ENCODE peak calls at places on chromosomes 3 and 15, in five cellular contexts. H is breast epithelium, O is left ventricle myocardium inferior, J is brain microvascular endothelial cell, Y is choroid plexus epithelial cell. N is an unnamed sample.

GRCh38 chr15:50287324-50288116 is 22.0 kb upstream of the HDC start:
- DNase-seq in Y (no peak), H (no peak), J (no peak), O (no peak), N (no peak)

GRCh38 chr15:99142562-99142961 is 37.7 kb downstream of the SYNM start:
- DNase-seq in H (no peak), Y (no peak), J (no peak), O (no peak), N (no peak)

GRCh38 chr3:13308406-13308805 is 111.7 kb downstream of the NUP210 start:
- DNase-seq in H (no peak), Y (peak; percentile 73), J (peak; percentile 51), O (no peak), N (peak; percentile 22)

GRCh38 chr3:168364992-168365391 is 269.3 kb upstream of the GOLIM4 start:
- DNase-seq in H (no peak), J (no peak), O (no peak), Y (no peak), N (no peak)

GRCh38 chr3:47664519-47664918 is 85.9 kb upstream of the CSPG5 start:
- DNase-seq in Y (peak; percentile 16), J (no peak), H (no peak), O (no peak), N (peak; percentile 18)

GRCh38 chr3:32309653-32310242 is 71.3 kb downstream of the CMTM8 start:
- DNase-seq in J (no peak), H (no peak), O (no peak), Y (no peak), N (no peak)

GRCh38 chr15:88636039-88636438 is 2.8 kb upstream of the ISG20 start:
- DNase-seq in J (no peak), O (no peak), H (peak; percentile 73), Y (no peak), N (no peak)

GRCh38 chr3:122982202-122983185 is 45.1 kb downstream of the SEMA5B start:
- DNase-seq in O (peak; percentile 48), H (no peak), J (no peak), Y (no peak), N (no peak)

GRCh38 chr3:55014081-55014480 is 86.2 kb upstream of the LRTM1 start:
- DNase-seq in J (no peak), Y (no peak), H (no peak), O (no peak), N (no peak)

GRCh38 chr3:116059421-116060096 is 385.7 kb downstream of the LSAMP start:
- DNase-seq in H (no peak), Y (peak; percentile 85), J (peak; percentile 84), O (no peak), N (peak; percentile 75)

GRCh38 chr3:94004301-94004910 is 24.0 kb downstream of the STX19 start:
- DNase-seq in J (peak; percentile 37), O (no peak), Y (peak; percentile 85), H (no peak), N (peak; percentile 86)

GRCh38 chr15:31013863-31014607 is 22.6 kb upstream of the MTMR10 start:
- DNase-seq in H (no peak), J (no peak), O (no peak), Y (no peak), N (no peak)

GRCh38 chr15:98163319-98164030 is 203.0 kb downstream of the ARRDC4 start:
- DNase-seq in H (no peak), J (no peak), O (no peak), Y (no peak), N (no peak)

GRCh38 chr3:31919528-31919927 is 61.5 kb downstream of the OSBPL10 start:
- DNase-seq in Y (no peak), O (no peak), J (no peak), H (no peak), N (no peak)

GRCh38 chr3:15284121-15284889 is 48.1 kb downstream of the SH3BP5 start:
- DNase-seq in Y (no peak), J (no peak), H (peak; percentile 54), O (peak; percentile 43), N (peak; percentile 61)

GRCh38 chr15:57146394-57147140 is 228.1 kb downstream of the TCF12 start:
- DNase-seq in J (peak; percentile 39), O (no peak), H (no peak), Y (peak; percentile 81), N (peak; percentile 84)
- H3K4me3 ChIP-seq in J (no peak overlapping the region), O (peak overlapping the region; percentile 47), H (peak overlapping the region; percentile 34), Y (peak overlapping the region; percentile 17), N (peak overlapping the region; percentile 12)

GRCh38 chr15:74956648-74957300 is at the start of gene RPP25:
- DNase-seq in H (peak; percentile 43), Y (peak; percentile 70), O (peak; percentile 84), J (peak; percentile 63), N (peak; percentile 82)

GRCh38 chr15:74958320-74958907 is 1.8 kb upstream of the RPP25 start:
- DNase-seq in H (peak; percentile 50), O (peak; percentile 68), J (no peak), Y (no peak), N (peak; percentile 52)

GRCh38 chr15:74958908-74959642 is 2.5 kb upstream of the RPP25 start:
- DNase-seq in O (no peak), H (no peak), J (no peak), Y (no peak), N (no peak)

GRCh38 chr15:74955796-74956647 is 550 bp downstream of the RPP25 start:
- DNase-seq in O (peak; percentile 83), H (peak; percentile 35), J (no peak), Y (peak; percentile 69), N (peak; percentile 66)

GRCh38 chr15:74957301-74958035 is 896 bp upstream of the RPP25 start:
- DNase-seq in J (no peak), O (peak; percentile 59), H (no peak), Y (no peak), N (peak; percentile 41)
- TF ChIP-seq CTCF in J (no peak), O (no peak), H (no peak), Y (no peak), N (no peak)

GRCh38 chr15:78265137-78265460 is 737 bp downstream of the DNAJA4 start:
- DNase-seq in J (no peak), O (no peak), Y (no peak), H (no peak), N (no peak)
- H3K4me3 ChIP-seq in J (peak overlapping the region; percentile 63), O (peak overlapping the region; percentile 78), Y (peak overlapping the region; percentile 66), H (peak overlapping the region; percentile 84), N (peak overlapping the region; percentile 54)

DNA sequence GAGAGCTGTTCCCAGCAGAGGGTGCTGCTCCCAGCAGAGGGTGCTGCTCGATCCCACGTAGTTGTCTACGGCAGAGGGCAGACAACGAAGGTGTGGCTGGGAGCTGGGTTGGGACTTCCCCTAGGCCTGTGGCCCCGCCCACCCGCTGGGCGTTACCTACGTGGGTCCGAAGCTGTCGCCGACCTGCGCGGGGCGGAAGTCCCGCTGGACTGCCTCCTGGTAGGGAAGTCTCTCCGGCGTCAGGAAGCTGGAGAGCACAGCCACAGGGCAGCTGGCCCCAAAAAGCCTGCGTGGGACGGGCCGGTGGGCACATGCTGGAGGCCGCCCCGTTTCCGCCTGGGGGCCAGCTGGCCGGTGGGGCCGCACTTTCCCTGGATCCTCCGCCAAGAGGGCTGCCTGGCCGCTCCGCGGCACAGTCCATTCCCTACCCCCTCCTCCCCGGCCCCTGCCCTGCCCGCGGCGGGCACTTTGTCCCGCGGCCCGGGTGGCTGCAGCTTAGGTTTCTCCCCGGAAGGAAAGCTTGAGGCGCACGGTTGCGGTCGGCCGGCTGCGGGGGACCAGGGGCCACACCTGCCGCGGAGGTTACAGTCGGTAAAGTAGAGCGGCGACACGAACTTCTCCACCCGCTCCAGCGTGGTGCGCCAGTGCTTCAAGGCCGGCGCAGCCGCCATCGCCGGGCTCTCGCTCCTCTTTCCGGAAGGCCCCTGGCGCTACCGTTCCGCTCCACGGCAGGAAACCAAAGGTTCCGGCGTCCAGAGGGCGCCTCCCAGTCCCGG is at the start of gene MAN2C1:
- DNase-seq in O (peak; percentile 95), Y (peak; percentile 98), H (peak; percentile 94), J (peak; percentile 93), N (peak; percentile 95)
- TF ChIP-seq CTCF in O (peak; percentile 83), Y (peak; percentile 84), H (peak; percentile 63), J (peak; percentile 87), N (peak; percentile 70)

N was measured in cardiac fibroblast.